ENCODE peak calls at places on chromosomes 13 and 19, in eight cellular contexts. D is fibroblast of mammary gland; G is mucosa of descending colon; J is GM12865; U is HL-60; W is effector memory CD4-positive, alpha-beta T cell; F is fibroblast of the aortic adventitia; S is psoas muscle. O is an unnamed sample.

GRCh38 chr13:76939215-76939614 is 9.1 kb upstream of the ACOD1 start:
- DNase-seq in W (no peak), U (no peak), G (no peak), S (no peak), J (no peak), F (peak), D (peak), O (no peak)

GRCh38 chr13:113552786-113553540 is 31.6 kb upstream of the TFDP1 start:
- DNase-seq in D (no peak), G (no peak), F (no peak), J (no peak), U (no peak), W (no peak), S (no peak), O (no peak)

GRCh38 chr19:7789447-7789846 is 26.4 kb downstream of the CLEC4M start:
- DNase-seq in U (no peak), D (no peak), F (no peak), S (no peak), G (peak), W (peak), J (peak), O (no peak)

GRCh38 chr13:89514534-89515312 is 1832.8 kb upstream of the MIR17HG start:
- DNase-seq in J (no peak), U (no peak), S (no peak), F (peak), G (no peak), D (peak), W (no peak), O (no peak)

GRCh38 chr13:20969182-20969581 is 66.6 kb upstream of the XPO4 start:
- DNase-seq in D (peak), W (no peak), G (no peak), J (peak), F (peak), U (no peak), S (no peak), O (no peak)

GRCh38 chr13:41639955-41640780 is 182.8 kb downstream of the RGCC start:
- DNase-seq in G (no peak), S (no peak), J (no peak), D (peak), W (no peak), U (no peak), F (peak), O (no peak)

GRCh38 chr13:79374578-79374977 is 31.5 kb downstream of the RBM26 start:
- DNase-seq in W (no peak), D (no peak), J (no peak), F (no peak), G (no peak), S (no peak), U (no peak), O (no peak)

GRCh38 chr19:19485161-19485997 is 30.0 kb downstream of the TSSK6 start:
- DNase-seq in D (peak), G (no peak), J (peak), F (peak), W (no peak), S (no peak), U (no peak), O (no peak)

GRCh38 chr13:19586904-19587634 is 25.7 kb upstream of the TPTE2 start:
- DNase-seq in G (peak), J (peak), S (peak), U (peak), D (peak), W (peak), F (no peak), O (no peak)

GRCh38 chr13:21058361-21058760 is 3.0 kb downstream of the LATS2 start:
- DNase-seq in F (peak), W (no peak), U (no peak), G (peak), S (no peak), J (no peak), D (no peak), O (no peak)

GRCh38 chr13:77571956-77572355 is 36.5 kb downstream of the SCEL start:
- DNase-seq in G (no peak), F (no peak), J (no peak), W (no peak), U (no peak), S (no peak), D (no peak), O (no peak)

GRCh38 chr19:32830231-32831014 is 39.1 kb downstream of the SLC7A9 start:
- DNase-seq in F (peak), G (no peak), J (peak), W (no peak), U (no peak), S (no peak), D (peak), O (no peak)

GRCh38 chr13:46554971-46555370 is 2.0 kb downstream of the LRCH1 start:
- DNase-seq in J (no peak), D (peak), U (no peak), S (no peak), W (no peak), F (peak), G (no peak), O (no peak)

GRCh38 chr19:950352-951066 is 24.7 kb downstream of the ARID3A start:
- DNase-seq in S (no peak), U (no peak), W (no peak), F (no peak), G (no peak), J (peak), D (no peak), O (no peak)

GRCh38 chr13:107373551-107373950 is 805.6 kb upstream of the ARGLU1 start:
- DNase-seq in S (no peak), G (no peak), U (no peak), D (peak), F (peak), J (no peak), W (no peak), O (no peak)

GRCh38 chr13:26050568-26051230 is 1.1 kb downstream of the SHISA2 start:
- DNase-seq in D (no peak), S (peak), J (no peak), W (no peak), U (no peak), F (no peak), G (no peak), O (no peak)

GRCh38 chr13:27822873-27823311 is 30.6 kb downstream of the GSX1 start:
- DNase-seq in J (no peak), S (no peak), U (no peak), G (no peak), W (no peak), F (peak), D (peak), O (no peak)

GRCh38 chr13:50104493-50104892 is 89.2 kb downstream of the KCNRG start:
- DNase-seq in U (no peak), D (no peak), J (no peak), G (no peak), F (no peak), W (no peak), S (no peak), O (no peak)

GRCh38 chr19:45153339-45154063 is 7.3 kb downstream of the NKPD1 start:
- DNase-seq in S (peak), J (peak), D (peak), W (peak), F (peak), U (no peak), G (no peak), O (no peak)

GRCh38 chr19:3314962-3315675 is 51.3 kb upstream of the NFIC start:
- DNase-seq in W (no peak), G (no peak), S (no peak), J (no peak), U (no peak), F (no peak), D (no peak), O (no peak)

GRCh38 chr13:101811440-101811839 is 359.0 kb downstream of the ITGBL1 start:
- DNase-seq in U (no peak), F (no peak), J (no peak), S (no peak), D (no peak), G (no peak), W (no peak), O (no peak)

GRCh38 chr13:26968431-26969335 is 202.9 kb downstream of the USP12 start:
- DNase-seq in G (peak), J (no peak), S (no peak), F (peak), W (no peak), U (no peak), D (peak), O (no peak)

GRCh38 chr13:106593131-106593530 is 25.2 kb upstream of the ARGLU1 start:
- DNase-seq in S (no peak), U (peak), D (no peak), J (no peak), G (no peak), F (no peak), W (no peak), O (no peak)

GRCh38 chr19:18000981-18001836 is 6.8 kb upstream of the ARRDC2 start:
- DNase-seq in S (peak), F (peak), G (peak), D (peak), W (peak), J (peak), U (peak), O (peak)
- H3K4me3 ChIP-seq in S (peak), F (peak), G (peak), D (peak), W (peak), J (peak), U (peak), O (peak)

GRCh38 chr19:46659151-46660007 is 1.6 kb downstream of the DACT3 start:
- DNase-seq in W (no peak), S (no peak), U (peak), J (no peak), D (no peak), G (peak), F (peak), O (peak)

GRCh38 chr19:46650445-46650844 is 10.5 kb downstream of the DACT3 start:
- DNase-seq in D (no peak), G (no peak), U (no peak), J (no peak), S (no peak), F (no peak), W (no peak), O (no peak)

GRCh38 chr19:46656541-46656940 is 4.4 kb downstream of the DACT3 start:
- DNase-seq in G (no peak), F (no peak), D (no peak), W (no peak), S (no peak), J (no peak), U (no peak), O (no peak)

GRCh38 chr19:46660008-46660517 is 919 bp downstream of the DACT3 start:
- DNase-seq in J (no peak), G (peak), W (no peak), F (peak), S (no peak), U (no peak), D (no peak), O (peak)

DNA sequence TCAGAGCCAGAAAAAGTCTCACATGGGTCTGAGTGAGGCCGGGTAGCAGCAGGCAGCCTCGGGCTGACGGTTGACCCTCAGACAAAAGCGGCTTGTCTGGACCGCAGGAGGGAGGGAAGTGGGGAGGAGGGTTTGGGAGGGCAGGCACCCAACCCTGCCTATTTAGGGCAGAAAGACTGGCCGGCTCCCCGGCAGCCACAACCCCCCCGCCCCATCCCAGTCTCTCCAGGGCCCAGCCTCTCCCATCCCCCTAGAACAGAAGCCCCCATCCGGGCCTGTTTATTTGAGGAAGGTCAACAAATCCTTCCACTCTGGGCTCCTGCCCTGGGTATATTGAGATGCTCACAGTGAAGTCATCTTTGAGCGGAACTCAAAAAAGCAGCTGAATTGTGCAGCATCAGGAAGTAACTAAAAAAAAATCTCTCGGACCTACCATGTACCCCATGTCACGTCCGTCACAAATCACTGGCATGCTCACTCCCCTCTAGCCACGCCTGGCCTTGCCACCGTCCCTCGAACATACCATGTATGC is 6.3 kb downstream of the DACT3 start:
- DNase-seq in W (no peak), D (no peak), U (no peak), J (no peak), F (no peak), G (no peak), S (no peak), O (peak)
- H3K4me3 ChIP-seq in W (no peak), D (no peak), U (no peak), J (no peak), F (no peak), G (no peak), S (no peak), O (no peak)

DNA sequence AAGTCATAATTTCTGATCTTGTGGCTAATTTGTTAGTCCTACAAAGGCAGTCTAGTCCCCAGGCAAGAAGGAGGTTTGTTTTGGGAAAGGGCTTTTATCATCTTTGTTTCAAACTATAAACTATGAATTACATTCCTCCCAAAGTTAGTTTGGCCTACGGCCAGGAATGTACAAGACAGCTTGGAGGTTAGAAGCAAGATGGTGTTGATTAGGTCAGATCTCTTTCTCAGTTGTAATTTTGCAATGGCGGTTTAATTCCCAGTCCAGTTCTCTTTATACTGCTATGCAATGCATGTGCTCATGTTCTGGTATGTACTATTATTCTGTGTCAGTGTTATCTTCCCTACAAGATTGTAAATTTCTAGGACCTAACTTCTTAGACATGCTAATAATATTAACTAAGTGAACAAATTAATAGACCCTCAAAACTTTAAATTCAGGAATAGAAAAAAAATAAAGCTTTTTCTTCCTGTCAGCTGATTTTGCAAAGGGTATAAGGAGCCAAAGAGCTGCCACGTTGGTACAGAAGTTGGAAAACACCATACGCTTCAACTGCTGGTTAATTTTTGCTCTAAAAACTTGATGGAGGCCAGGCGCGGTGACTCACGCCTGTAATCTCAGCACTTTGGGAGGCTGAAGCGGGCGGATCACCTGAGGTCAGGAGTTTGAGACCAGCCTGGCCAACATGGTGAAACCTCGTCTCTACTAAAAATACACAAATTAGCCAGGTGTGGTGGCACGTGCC is 1.3 kb upstream of the DNAJC15 start:
- DNase-seq in W (no peak), U (no peak), F (peak), D (no peak), G (no peak), J (no peak), S (no peak), O (no peak)
- H3K4me3 ChIP-seq in W (no peak), U (no peak), F (no peak), D (no peak), G (no peak), J (no peak), S (no peak), O (no peak)

DNA sequence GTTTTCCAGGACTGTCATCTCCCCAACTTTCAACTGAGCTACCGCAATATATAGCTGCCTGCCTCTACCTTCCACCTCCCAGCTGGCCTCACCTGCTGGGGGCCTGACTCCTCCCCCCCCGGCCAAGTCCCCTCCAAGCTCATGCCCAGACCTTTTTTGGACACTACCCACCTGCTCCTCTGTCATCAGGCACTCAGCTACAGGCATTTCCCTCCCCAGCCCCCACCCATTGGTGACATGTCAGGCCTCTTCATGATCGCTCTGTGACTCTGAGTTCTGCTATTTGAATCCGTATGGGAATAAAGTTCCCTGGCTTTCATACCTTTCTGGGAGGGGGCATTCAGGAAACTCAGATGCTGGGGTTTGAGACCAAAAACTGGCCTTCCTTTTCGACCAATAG is 1.8 kb downstream of the PRKACA start:
- DNase-seq in W (no peak), U (no peak), S (no peak), D (no peak), G (no peak), J (no peak), F (no peak), O (no peak)
- H3K4me3 ChIP-seq in W (no peak), U (no peak), S (peak), D (peak), G (no peak), J (no peak), F (peak), O (no peak)

DNA sequence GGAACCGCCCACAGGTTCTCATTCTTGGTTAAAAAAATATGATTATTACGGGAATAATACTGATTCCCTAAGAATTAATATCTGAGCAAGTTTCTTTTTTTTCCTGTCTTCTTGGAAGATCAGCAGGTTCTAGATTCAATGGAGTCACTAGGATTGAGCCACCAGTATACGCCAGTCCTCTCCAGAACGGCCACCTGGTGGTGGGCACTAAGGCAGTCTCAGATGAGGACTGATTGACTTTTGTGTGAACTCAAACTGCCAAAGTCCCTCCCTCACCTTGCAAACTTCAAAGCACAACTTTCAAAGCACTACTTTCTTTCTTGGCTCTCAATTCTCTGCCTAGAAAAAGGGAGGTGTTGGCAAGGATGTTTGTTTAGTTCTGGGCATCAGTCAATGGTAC is 33.3 kb upstream of the ALOX5AP start:
- DNase-seq in F (no peak), U (no peak), S (no peak), W (no peak), J (no peak), G (no peak), D (no peak), O (no peak)
- H3K4me3 ChIP-seq in F (no peak), U (no peak), S (no peak), W (no peak), J (no peak), G (no peak), D (no peak), O (no peak)

DNA sequence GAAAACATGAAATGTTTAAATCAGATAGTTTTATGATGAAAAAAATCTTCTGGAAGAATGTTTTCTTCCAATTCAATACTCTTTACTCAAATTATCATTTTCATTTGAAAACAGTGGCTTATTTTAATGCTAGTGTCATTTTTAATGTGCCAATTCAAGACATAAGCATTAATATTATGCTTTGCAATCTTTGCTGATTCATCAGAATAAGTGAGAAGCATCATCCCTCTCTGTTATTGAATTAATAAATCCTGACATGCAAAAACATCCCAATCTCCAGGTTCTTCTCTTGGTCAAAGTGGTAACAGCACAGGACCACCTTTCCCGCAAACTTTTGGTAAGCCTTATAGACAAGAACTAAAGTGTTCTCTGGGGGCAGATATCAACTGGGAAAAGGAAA is 3.8 kb downstream of the INTS6 start:
- DNase-seq in F (no peak), W (no peak), J (no peak), D (no peak), S (no peak), U (no peak), G (no peak), O (no peak)
- H3K4me3 ChIP-seq in F (no peak), W (no peak), J (no peak), D (no peak), S (no peak), U (no peak), G (no peak), O (no peak)

DNA sequence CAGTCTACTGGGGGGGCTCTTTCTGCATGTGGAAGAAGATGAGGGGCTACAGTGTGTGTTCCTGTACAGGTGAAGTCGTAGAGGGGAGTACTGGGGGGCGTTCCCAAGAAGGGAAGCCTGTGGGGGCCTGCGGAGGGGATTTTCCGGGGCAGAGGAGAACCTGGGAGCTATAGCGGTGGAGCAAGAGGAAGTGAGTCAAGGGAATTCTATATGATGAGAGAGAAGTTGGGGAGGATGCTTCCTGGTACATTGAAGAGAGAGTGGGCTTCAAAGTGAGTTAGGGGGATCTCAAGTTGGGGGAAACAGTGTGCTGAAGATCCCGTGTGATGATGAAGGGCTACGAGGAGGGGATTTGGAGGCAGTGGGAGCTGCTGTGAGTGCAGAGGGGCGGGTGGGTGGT is 1.9 kb upstream of the CACNG8 start:
- DNase-seq in W (no peak), D (no peak), S (no peak), G (no peak), F (no peak), U (no peak), J (no peak), O (no peak)
- H3K4me3 ChIP-seq in W (no peak), D (no peak), S (no peak), G (no peak), F (peak), U (no peak), J (no peak), O (no peak)

GRCh38 chr13:95553271-95553588 is 710 bp downstream of the CLDN10 start:
- DNase-seq in F (no peak), D (no peak), S (no peak), J (no peak), W (no peak), G (no peak), U (no peak), O (no peak)
- H3K4me3 ChIP-seq in F (no peak), D (no peak), S (no peak), J (no peak), W (no peak), G (no peak), U (no peak), O (no peak)

GRCh38 chr13:48448285-48448962 is 35.5 kb upstream of the LPAR6 start:
- DNase-seq in W (no peak), S (no peak), F (no peak), D (no peak), U (no peak), G (no peak), J (no peak), O (no peak)
- H3K4me3 ChIP-seq in W (peak), S (no peak), F (no peak), D (no peak), U (no peak), G (no peak), J (no peak), O (no peak)